ENCODE peak calls at places on chromosomes 3 and 15, in nine cellular contexts. M is activated T-helper 1 cell treated with Interleukin-2 at 50 U/mL for 16 hours, B is GM12865, R is WERI-Rb-1, G is astrocyte of the cerebellum, T is EL, A is OCI-LY7, L is HT-29, X is testis. N is an unnamed sample.

GRCh38 chr3:147195896-147196295 is 210.4 kb downstream of the ZIC4 start:
- DNase-seq in M (no peak), B (no peak), R (no peak), G (no peak), T (peak), A (no peak), L (no peak), X (no peak), N (peak)

GRCh38 chr3:125002414-125002811 is 53.4 kb downstream of the HEG1 start:
- DNase-seq in M (no peak), B (no peak), R (no peak), G (no peak), T (no peak), A (no peak), L (no peak), X (no peak), N (no peak)

GRCh38 chr3:149339931-149340309 is 6.5 kb upstream of the TM4SF18 start:
- DNase-seq in M (no peak), B (no peak), R (no peak), G (peak), T (peak), A (no peak), L (peak), X (peak), N (peak)

GRCh38 chr3:72161870-72162617 is 377.1 kb upstream of the PROK2 start:
- DNase-seq in M (no peak), B (no peak), R (no peak), G (no peak), T (peak), A (no peak), L (no peak), X (no peak), N (peak)

GRCh38 chr3:49998326-49998725 is 58.4 kb downstream of the RBM6 start:
- DNase-seq in M (no peak), B (no peak), R (no peak), G (peak), T (peak), A (no peak), L (peak), X (no peak), N (peak)

GRCh38 chr3:24550588-24550987 is 55.9 kb upstream of the THRB start:
- DNase-seq in M (no peak), B (no peak), R (no peak), G (no peak), T (no peak), A (no peak), L (no peak), X (no peak), N (no peak)

GRCh38 chr3:184755315-184755731 is 43.5 kb upstream of the MAGEF1 start:
- DNase-seq in M (no peak), B (no peak), R (no peak), G (no peak), T (no peak), A (no peak), L (no peak), X (no peak), N (no peak)

GRCh38 chr3:146163584-146163983 is 2.6 kb upstream of the PLOD2 start:
- DNase-seq in M (no peak), B (no peak), R (no peak), G (peak), T (peak), A (no peak), L (peak), X (no peak), N (peak)

GRCh38 chr15:74768771-74769342 is 13.0 kb upstream of the CSK start:
- DNase-seq in M (peak), B (peak), R (peak), G (no peak), T (peak), A (peak), L (peak), X (peak), N (peak)

GRCh38 chr15:29289179-29289578 is 19.6 kb upstream of the NSMCE3 start:
- DNase-seq in M (no peak), B (no peak), R (no peak), G (no peak), T (no peak), A (no peak), L (no peak), X (no peak), N (no peak)

GRCh38 chr15:40269604-40270003 is 13.3 kb downstream of the ANKRD63 start:
- DNase-seq in M (no peak), B (no peak), R (no peak), G (no peak), T (no peak), A (no peak), L (no peak), X (no peak), N (no peak)

GRCh38 chr3:30289324-30289723 is 317.1 kb upstream of the TGFBR2 start:
- DNase-seq in M (no peak), B (no peak), R (no peak), G (no peak), T (no peak), A (no peak), L (peak), X (no peak), N (no peak)

GRCh38 chr15:77001351-77001750 is 6.4 kb downstream of the PSTPIP1 start:
- DNase-seq in M (no peak), B (no peak), R (no peak), G (no peak), T (no peak), A (no peak), L (no peak), X (no peak), N (no peak)